ENCODE peak calls at places on chromosomes 12 and 14, in six cellular contexts. One of them, this sample, is unnamed.

GRCh38 chr14:23366163-23366921 is 1.4 kb upstream of the EFS start:
- DNase-seq in A549: no peak
- DNase-seq in ELR: peak; percentile 12
- DNase-seq in fibroblast of mammary gland: peak; percentile 17
- DNase-seq in psoas muscle: peak; percentile 83
- DNase-seq in iPS-NIHi11: peak; percentile 94
- DNase-seq in this sample: no peak

GRCh38 chr14:76872796-76873432 is 46.7 kb downstream of the LRRC74A start:
- DNase-seq in ELR: peak; percentile 60
- DNase-seq in fibroblast of mammary gland: peak; percentile 44
- DNase-seq in psoas muscle: peak; percentile 76
- DNase-seq in iPS-NIHi11: peak; percentile 76
- DNase-seq in A549: peak; percentile 56
- DNase-seq in this sample: peak; percentile 67

GRCh38 chr14:73753043-73753886 is 39.1 kb upstream of the PNMA1 start:
- DNase-seq in iPS-NIHi11: no peak
- DNase-seq in fibroblast of mammary gland: no peak
- DNase-seq in psoas muscle: no peak
- DNase-seq in A549: no peak
- DNase-seq in ELR: no peak
- DNase-seq in this sample: peak; percentile 76

GRCh38 chr12:130398089-130398848 is 60.6 kb downstream of the PIWIL1 start:
- DNase-seq in fibroblast of mammary gland: no peak
- DNase-seq in psoas muscle: no peak
- DNase-seq in iPS-NIHi11: no peak
- DNase-seq in ELR: no peak
- DNase-seq in A549: no peak
- DNase-seq in this sample: no peak

GRCh38 chr12:31853977-31854376 is 105.2 kb upstream of the RESF1 start:
- DNase-seq in psoas muscle: no peak
- DNase-seq in iPS-NIHi11: no peak
- DNase-seq in fibroblast of mammary gland: no peak
- DNase-seq in A549: no peak
- DNase-seq in ELR: no peak
- DNase-seq in this sample: peak; percentile 17

GRCh38 chr14:57833304-57833703 is 32.6 kb downstream of the SLC35F4 start:
- DNase-seq in iPS-NIHi11: no peak
- DNase-seq in A549: peak; percentile 74
- DNase-seq in fibroblast of mammary gland: peak; percentile 99
- DNase-seq in psoas muscle: peak; percentile 50
- DNase-seq in ELR: peak; percentile 94
- DNase-seq in this sample: peak; percentile 20

GRCh38 chr12:93645702-93646101 is 31.5 kb upstream of the CRADD start:
- DNase-seq in iPS-NIHi11: no peak
- DNase-seq in fibroblast of mammary gland: peak; percentile 57
- DNase-seq in psoas muscle: no peak
- DNase-seq in A549: no peak
- DNase-seq in ELR: peak; percentile 46
- DNase-seq in this sample: no peak

GRCh38 chr12:96198970-96199369 is 4.8 kb downstream of the ELK3 start:
- DNase-seq in fibroblast of mammary gland: peak; percentile 96
- DNase-seq in A549: peak; percentile 62
- DNase-seq in psoas muscle: no peak
- DNase-seq in ELR: peak; percentile 98
- DNase-seq in iPS-NIHi11: no peak
- DNase-seq in this sample: no peak

GRCh38 chr14:105023144-105023543 is 2.3 kb upstream of the CDCA4 start:
- DNase-seq in iPS-NIHi11: no peak
- DNase-seq in psoas muscle: no peak
- DNase-seq in fibroblast of mammary gland: no peak
- DNase-seq in A549: no peak
- DNase-seq in ELR: peak; percentile 84
- DNase-seq in this sample: no peak

GRCh38 chr14:88085736-88086135 is 80.8 kb downstream of the GPR65 start:
- DNase-seq in A549: no peak
- DNase-seq in ELR: no peak
- DNase-seq in psoas muscle: no peak
- DNase-seq in iPS-NIHi11: no peak
- DNase-seq in fibroblast of mammary gland: no peak
- DNase-seq in this sample: no peak

GRCh38 chr12:49347307-49348237 is 884 bp downstream of the DNAJC22 start:
- DNase-seq in psoas muscle: peak; percentile 89
- DNase-seq in iPS-NIHi11: peak; percentile 95
- DNase-seq in ELR: peak; percentile 88
- DNase-seq in fibroblast of mammary gland: peak; percentile 67
- DNase-seq in A549: peak; percentile 95
- DNase-seq in this sample: peak; percentile 89

GRCh38 chr12:76422878-76423438 is 74.7 kb upstream of the BBS10 start:
- DNase-seq in A549: no peak
- DNase-seq in iPS-NIHi11: no peak
- DNase-seq in psoas muscle: no peak
- DNase-seq in fibroblast of mammary gland: peak; percentile 39
- DNase-seq in ELR: peak; percentile 73
- DNase-seq in this sample: no peak

GRCh38 chr14:88682495-88683114 is 110.1 kb downstream of the EML5 start:
- DNase-seq in A549: no peak
- DNase-seq in psoas muscle: no peak
- DNase-seq in ELR: no peak
- DNase-seq in iPS-NIHi11: peak; percentile 23
- DNase-seq in fibroblast of mammary gland: no peak
- DNase-seq in this sample: no peak

GRCh38 chr14:54652188-54652889 is 85.4 kb downstream of the SAMD4A start:
- DNase-seq in ELR: peak; percentile 100
- DNase-seq in A549: peak; percentile 94
- DNase-seq in iPS-NIHi11: peak; percentile 88
- DNase-seq in psoas muscle: peak; percentile 89
- DNase-seq in fibroblast of mammary gland: peak; percentile 99
- DNase-seq in this sample: peak; percentile 84

GRCh38 chr12:110546339-110546738 is 36.8 kb downstream of the PPTC7 start:
- DNase-seq in psoas muscle: no peak
- DNase-seq in fibroblast of mammary gland: peak; percentile 96
- DNase-seq in iPS-NIHi11: no peak
- DNase-seq in ELR: peak; percentile 95
- DNase-seq in A549: peak; percentile 28
- DNase-seq in this sample: no peak

GRCh38 chr12:85036241-85036707 is at the start of the genes LRRIQ1 and TSPAN19:
- DNase-seq in ELR: peak; percentile 92
- DNase-seq in fibroblast of mammary gland: peak; percentile 82
- DNase-seq in iPS-NIHi11: peak; percentile 93
- DNase-seq in psoas muscle: peak; percentile 54
- DNase-seq in A549: peak; percentile 92
- DNase-seq in this sample: peak; percentile 85

GRCh38 chr12:24396266-24396665 is 446.8 kb upstream of the SOX5 start:
- DNase-seq in fibroblast of mammary gland: no peak
- DNase-seq in ELR: no peak
- DNase-seq in iPS-NIHi11: no peak
- DNase-seq in psoas muscle: no peak
- DNase-seq in A549: no peak
- DNase-seq in this sample: no peak

GRCh38 chr14:21233457-21234076 is 35.7 kb downstream of the HNRNPC start:
- DNase-seq in iPS-NIHi11: peak; percentile 24
- DNase-seq in fibroblast of mammary gland: peak; percentile 34
- DNase-seq in psoas muscle: no peak
- DNase-seq in ELR: no peak
- DNase-seq in A549: peak; percentile 48
- DNase-seq in this sample: no peak

GRCh38 chr12:58809064-58809607 is 111.2 kb downstream of the LRIG3 start:
- DNase-seq in fibroblast of mammary gland: no peak
- DNase-seq in ELR: no peak
- DNase-seq in psoas muscle: no peak
- DNase-seq in iPS-NIHi11: no peak
- DNase-seq in A549: no peak
- DNase-seq in this sample: no peak

GRCh38 chr14:63193236-63193635 is 11.0 kb upstream of the RHOJ start:
- DNase-seq in ELR: no peak
- DNase-seq in A549: no peak
- DNase-seq in fibroblast of mammary gland: peak; percentile 34
- DNase-seq in psoas muscle: no peak
- DNase-seq in iPS-NIHi11: no peak
- DNase-seq in this sample: no peak

GRCh38 chr14:22547309-22547947 is 41.6 kb downstream of the DAD1 start:
- DNase-seq in ELR: peak; percentile 24
- DNase-seq in psoas muscle: peak; percentile 79
- DNase-seq in iPS-NIHi11: no peak
- DNase-seq in A549: no peak
- DNase-seq in fibroblast of mammary gland: no peak
- DNase-seq in this sample: no peak

GRCh38 chr12:124568431-124569374 is 1.3 kb upstream of the NCOR2 start:
- DNase-seq in A549: peak; percentile 79
- DNase-seq in psoas muscle: peak; percentile 86
- DNase-seq in fibroblast of mammary gland: peak; percentile 97
- DNase-seq in ELR: peak; percentile 49
- DNase-seq in iPS-NIHi11: peak; percentile 65
- DNase-seq in this sample: peak; percentile 67

GRCh38 chr12:132336451-132337413 is 7.3 kb upstream of the GALNT9 start:
- DNase-seq in fibroblast of mammary gland: no peak
- DNase-seq in ELR: no peak
- DNase-seq in psoas muscle: no peak
- DNase-seq in iPS-NIHi11: no peak
- DNase-seq in A549: no peak
- DNase-seq in this sample: no peak

GRCh38 chr12:57462307-57463253 is 3.0 kb downstream of the GLI1 start:
- DNase-seq in ELR: peak; percentile 90
- DNase-seq in psoas muscle: peak; percentile 91
- DNase-seq in iPS-NIHi11: peak; percentile 95
- DNase-seq in fibroblast of mammary gland: peak; percentile 86
- DNase-seq in A549: peak; percentile 96
- DNase-seq in this sample: peak; percentile 94

GRCh38 chr12:56749853-56750252 is 2.3 kb downstream of the PRIM1 start:
- DNase-seq in A549: no peak
- DNase-seq in psoas muscle: no peak
- DNase-seq in iPS-NIHi11: no peak
- DNase-seq in ELR: no peak
- DNase-seq in fibroblast of mammary gland: no peak
- DNase-seq in this sample: no peak

GRCh38 chr14:53927171-53927570 is 29.5 kb downstream of the BMP4 start:
- DNase-seq in A549: no peak
- DNase-seq in ELR: peak; percentile 58
- DNase-seq in fibroblast of mammary gland: peak; percentile 12
- DNase-seq in iPS-NIHi11: no peak
- DNase-seq in psoas muscle: no peak
- DNase-seq in this sample: no peak

GRCh38 chr14:54502602-54503001 is 7.1 kb upstream of the CGRRF1 start:
- DNase-seq in psoas muscle: no peak
- DNase-seq in iPS-NIHi11: no peak
- DNase-seq in A549: no peak
- DNase-seq in fibroblast of mammary gland: no peak
- DNase-seq in ELR: no peak
- DNase-seq in this sample: no peak

GRCh38 chr12:15532364-15532977 is 210.2 kb downstream of the PTPRO start:
- DNase-seq in iPS-NIHi11: peak; percentile 73
- DNase-seq in ELR: peak; percentile 78
- DNase-seq in psoas muscle: no peak
- DNase-seq in fibroblast of mammary gland: peak; percentile 91
- DNase-seq in A549: peak; percentile 73
- DNase-seq in this sample: peak; percentile 74

GRCh38 chr12:124618291-124618902 is 51.0 kb upstream of the NCOR2 start:
- DNase-seq in psoas muscle: no peak
- DNase-seq in fibroblast of mammary gland: no peak
- DNase-seq in ELR: no peak
- DNase-seq in A549: no peak
- DNase-seq in iPS-NIHi11: no peak
- DNase-seq in this sample: no peak

GRCh38 chr12:12786371-12786715 is 884 bp downstream of the APOLD1 start:
- DNase-seq in A549: no peak
- DNase-seq in fibroblast of mammary gland: peak; percentile 32
- DNase-seq in iPS-NIHi11: no peak
- DNase-seq in psoas muscle: no peak
- DNase-seq in ELR: no peak
- DNase-seq in this sample: no peak

GRCh38 chr14:36662543-36663403 is 1.1 kb downstream of the PAX9 start:
- DNase-seq in A549: peak; percentile 53
- DNase-seq in fibroblast of mammary gland: peak; percentile 12
- DNase-seq in psoas muscle: peak; percentile 71
- DNase-seq in iPS-NIHi11: no peak
- DNase-seq in ELR: no peak
- DNase-seq in this sample: no peak

GRCh38 chr14:100677925-100678765 is 48.5 kb upstream of the DLK1 start:
- DNase-seq in A549: no peak
- DNase-seq in psoas muscle: peak; percentile 80
- DNase-seq in fibroblast of mammary gland: peak; percentile 68
- DNase-seq in iPS-NIHi11: peak; percentile 68
- DNase-seq in ELR: peak; percentile 66
- DNase-seq in this sample: no peak